ENCODE peak calls at places on chromosome 12, in four cellular contexts. C is WTC11, P is HepG2, K is K562. X is an unnamed sample.

GRCh38 chr12:14803830-14804160 is 325 bp downstream of the C12orf60 start:
- DNase-seq in C (no peak), P (no peak), K (no peak), X (no peak)

GRCh38 chr12:97404549-97404948 is 58.1 kb upstream of the RMST start:
- DNase-seq in C (peak), P (peak), K (peak), X (peak)

GRCh38 chr12:48038085-48038484 is 33.8 kb upstream of the COL2A1 start:
- DNase-seq in C (no peak), P (no peak), K (no peak), X (no peak)

GRCh38 chr12:28872654-28873268 is 276.3 kb upstream of the FAR2 start:
- DNase-seq in C (peak), P (peak), K (peak), X (peak)

GRCh38 chr12:15599266-15600037 is 189.7 kb downstream of the EPS8 start:
- DNase-seq in C (no peak), P (no peak), K (no peak), X (peak)

GRCh38 chr12:118827047-118827446 is 154.3 kb upstream of the SRRM4 start:
- DNase-seq in C (no peak), P (no peak), K (no peak), X (no peak)

GRCh38 chr12:60072911-60073310 is 477.1 kb downstream of the SLC16A7 start:
- DNase-seq in C (no peak), P (no peak), K (no peak), X (no peak)

GRCh38 chr12:74148849-74149248 is 388.8 kb upstream of the ATXN7L3B start:
- DNase-seq in C (no peak), P (no peak), K (no peak), X (no peak)

GRCh38 chr12:110244829-110245228 is 36.2 kb upstream of the ATP2A2 start:
- DNase-seq in C (peak), P (no peak), K (no peak), X (peak)

GRCh38 chr12:122886851-122887816 is 8.8 kb downstream of the VPS37B start:
- DNase-seq in C (no peak), P (no peak), K (peak), X (peak)

GRCh38 chr12:110253176-110253575 is 27.9 kb upstream of the ATP2A2 start:
- DNase-seq in C (no peak), P (no peak), K (no peak), X (no peak)

GRCh38 chr12:31508436-31509150 is 82.3 kb downstream of the DENND5B start:
- DNase-seq in C (no peak), P (no peak), K (no peak), X (no peak)

GRCh38 chr12:130799051-130799450 is 40.0 kb downstream of the STX2 start:
- DNase-seq in C (no peak), P (no peak), K (no peak), X (no peak)

GRCh38 chr12:56591961-56592360 is 38.2 kb downstream of the BAZ2A start:
- DNase-seq in C (no peak), P (no peak), K (no peak), X (no peak)
- TF ChIP-seq NR3C1 in C (no peak), P (no peak), K (no peak), X (no peak)

GRCh38 chr12:124745891-124746570 is 117.6 kb downstream of the SCARB1 start:
- DNase-seq in C (peak), P (peak), K (peak), X (peak)

GRCh38 chr12:124745468-124745890 is 118.2 kb downstream of the SCARB1 start:
- DNase-seq in C (no peak), P (no peak), K (no peak), X (no peak)

GRCh38 chr12:124749725-124750124 is 113.9 kb downstream of the SCARB1 start:
- DNase-seq in C (no peak), P (no peak), K (no peak), X (no peak)

GRCh38 chr12:124746649-124747425 is 116.8 kb downstream of the SCARB1 start:
- DNase-seq in C (no peak), P (no peak), K (no peak), X (no peak)

GRCh38 chr12:124747426-124748161 is 116.1 kb downstream of the SCARB1 start:
- DNase-seq in C (no peak), P (peak), K (no peak), X (peak)
- TF ChIP-seq NR3C1 in C (no peak), P (no peak), K (no peak), X (no peak)

GRCh38 chr12:49973361-49973830 is 649 bp downstream of the AQP6 start:
- DNase-seq in C (no peak), P (no peak), K (no peak), X (no peak)

GRCh38 chr12:49974677-49975369 is 2.1 kb downstream of the AQP6 start:
- DNase-seq in C (no peak), P (no peak), K (no peak), X (no peak)

GRCh38 chr12:49972641-49973360 is at the start of gene AQP6:
- DNase-seq in C (no peak), P (no peak), K (no peak), X (no peak)

GRCh38 chr12:49975370-49975761 is 2.6 kb downstream of the AQP6 start:
- DNase-seq in C (no peak), P (no peak), K (no peak), X (no peak)

DNA sequence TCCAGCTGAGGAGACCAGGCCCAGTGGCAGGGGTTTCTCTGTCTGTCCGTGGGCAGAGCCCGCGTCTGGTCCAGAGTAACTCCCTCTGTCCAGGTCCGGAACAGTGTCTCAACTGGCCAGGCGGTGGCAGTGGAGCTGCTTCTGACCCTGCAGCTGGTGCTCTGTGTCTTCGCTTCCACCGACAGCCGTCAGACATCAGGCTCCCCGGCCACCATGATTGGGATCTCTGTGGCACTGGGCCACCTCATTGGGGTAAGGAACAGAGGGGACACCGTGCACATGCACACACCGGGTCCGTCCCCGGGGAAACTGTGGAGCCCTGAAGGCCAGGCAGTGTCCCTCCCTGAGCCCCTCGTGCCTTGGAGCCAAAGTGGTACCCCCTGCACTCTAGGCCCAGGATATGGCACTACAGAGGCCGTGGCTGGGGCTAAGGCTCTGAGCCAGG is 1.5 kb downstream of the AQP6 start:
- DNase-seq in C (no peak), P (peak), K (peak), X (no peak)
- TF ChIP-seq NR3C1 in C (no peak), P (no peak), K (no peak), X (no peak)

DNA sequence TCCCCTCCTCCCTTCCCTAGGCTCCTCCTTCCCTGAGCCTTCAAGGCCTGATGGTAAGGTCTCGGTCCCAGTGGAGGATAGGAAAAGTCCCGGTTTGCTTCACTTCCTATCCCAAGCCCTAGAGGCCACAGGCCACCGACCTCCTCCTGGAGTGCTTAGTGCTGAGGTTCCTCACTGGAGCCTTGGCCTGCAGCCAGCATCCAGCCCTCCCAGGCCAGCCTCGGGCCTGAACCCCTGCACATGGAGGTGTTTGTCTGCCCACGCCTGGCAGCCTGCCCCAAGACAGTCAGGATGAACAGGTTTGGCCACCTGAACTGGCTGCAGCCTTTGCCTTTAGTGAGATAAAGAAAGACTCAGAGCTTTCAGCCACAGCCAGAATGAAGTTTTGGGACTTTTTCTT is 15.8 kb upstream of the KRT7 start:
- DNase-seq in C (no peak), P (no peak), K (no peak), X (no peak)
- TF ChIP-seq NR3C1 in C (no peak), P (no peak), K (no peak), X (no peak)

DNA sequence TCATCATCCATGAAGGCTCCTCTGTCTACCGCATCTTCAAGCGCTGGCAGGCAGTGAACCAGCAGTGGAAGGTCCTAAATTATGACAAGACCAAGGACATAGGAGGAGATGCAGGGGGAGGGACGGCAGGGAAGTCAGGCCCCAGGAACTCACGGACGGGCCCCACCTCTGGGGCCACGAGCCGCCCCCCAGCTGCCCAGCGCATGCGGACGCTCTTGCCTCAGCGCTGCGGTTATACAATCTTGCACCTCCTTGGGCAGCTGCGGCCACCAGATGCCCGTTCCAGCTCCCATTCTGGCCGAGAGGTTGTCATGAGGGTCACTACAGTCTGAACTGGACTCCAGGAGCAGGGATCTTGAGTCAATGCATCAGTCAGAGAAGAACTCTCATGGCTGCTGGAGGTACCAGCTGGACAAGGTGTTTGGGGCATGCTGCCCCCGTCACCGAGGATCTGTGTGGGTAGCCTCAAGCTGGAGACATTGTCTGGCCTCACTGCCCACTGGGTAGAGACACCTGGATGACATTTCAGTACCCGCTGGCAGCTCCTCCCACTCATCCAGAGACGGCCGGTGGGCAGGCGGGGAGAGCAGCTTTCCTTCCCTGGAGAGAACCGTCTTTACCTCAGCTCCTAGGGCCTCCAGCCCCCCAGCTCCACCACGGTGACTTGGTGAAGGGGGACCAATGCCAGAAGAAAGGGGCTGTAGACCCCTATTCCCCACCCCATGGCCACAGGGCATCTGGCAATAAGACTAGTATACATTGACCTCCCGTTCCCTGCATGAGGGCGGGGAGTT is 3.9 kb downstream of the MARCHF9 start:
- DNase-seq in C (no peak), P (no peak), K (no peak), X (no peak)
- TF ChIP-seq NR3C1 in C (no peak), P (no peak), K (no peak), X (no peak)

GRCh38 chr12:75844985-75845384 is 186.6 kb downstream of the PHLDA1 start:
- DNase-seq in C (no peak), P (no peak), K (no peak), X (no peak)
- TF ChIP-seq NR3C1 in C (no peak), P (no peak), K (no peak), X (no peak)

GRCh38 chr12:52396656-52397055 is 9.5 kb downstream of the KRT82 start:
- DNase-seq in C (no peak), P (no peak), K (no peak), X (no peak)

GRCh38 chr12:52398176-52398575 is 8.0 kb downstream of the KRT82 start:
- DNase-seq in C (no peak), P (no peak), K (peak), X (peak)

GRCh38 chr12:52394836-52395405 is 9.5 kb upstream of the KRT84 start:
- DNase-seq in C (no peak), P (no peak), K (no peak), X (no peak)

GRCh38 chr12:52392465-52393007 is 7.1 kb upstream of the KRT84 start:
- DNase-seq in C (no peak), P (no peak), K (no peak), X (no peak)

DNA sequence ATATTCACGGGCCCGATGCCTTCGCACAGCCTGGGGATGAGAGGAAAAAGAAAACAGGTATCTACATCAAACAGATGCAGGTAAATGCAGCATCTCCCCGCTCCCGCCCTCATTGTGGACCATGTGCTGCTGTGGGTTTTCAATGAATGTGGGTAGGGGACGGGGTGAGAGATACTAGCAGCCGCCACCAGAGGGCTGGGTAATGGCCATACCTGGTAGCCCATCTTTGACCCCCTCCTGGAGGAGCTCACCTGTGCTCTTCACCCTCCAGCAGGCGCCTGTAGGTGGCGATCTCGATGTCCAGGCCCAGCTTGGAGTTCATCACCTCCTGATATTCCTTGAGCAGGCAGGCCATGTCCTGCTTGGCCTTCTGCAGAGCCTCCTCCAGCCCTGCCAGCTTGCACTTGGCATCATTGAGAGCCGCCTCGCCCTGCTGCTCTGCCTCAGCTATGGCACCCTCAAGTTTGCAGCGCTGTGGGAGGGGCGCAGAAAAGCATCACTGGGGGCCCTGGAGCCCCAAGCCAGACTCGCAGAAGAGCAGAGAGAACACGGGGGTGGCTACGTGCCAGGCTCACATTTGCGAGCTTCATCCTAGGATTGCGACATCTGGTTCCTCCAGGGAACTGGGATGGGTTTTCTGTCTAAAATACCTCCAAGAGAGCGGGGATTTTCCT is 10.2 kb downstream of the KRT82 start:
- DNase-seq in C (peak), P (peak), K (peak), X (peak)
- TF ChIP-seq NR3C1 in C (no peak), P (no peak), K (no peak), X (no peak)

GRCh38 chr12:79983492-79983891 is 48.6 kb upstream of the PPP1R12A start:
- DNase-seq in C (no peak), P (no peak), K (no peak), X (no peak)
- TF ChIP-seq NR3C1 in C (no peak), P (no peak), K (no peak), X (no peak)

GRCh38 chr12:19941096-19941495 is 427.2 kb upstream of the PDE3A start:
- DNase-seq in C (no peak), P (no peak), K (no peak), X (no peak)
- TF ChIP-seq NR3C1 in C (no peak), P (no peak), K (no peak), X (no peak)

GRCh38 chr12:53327435-53328042 is 6.1 kb upstream of the AAAS start:
- DNase-seq in C (no peak), P (no peak), K (peak), X (peak)

GRCh38 chr12:53326460-53327185 is 5.2 kb upstream of the AAAS start:
- DNase-seq in C (no peak), P (no peak), K (no peak), X (no peak)

GRCh38 chr12:53324113-53324778 is 2.8 kb upstream of the AAAS start:
- DNase-seq in C (no peak), P (no peak), K (no peak), X (no peak)

GRCh38 chr12:53324779-53325538 is 3.5 kb upstream of the AAAS start:
- DNase-seq in C (peak), P (peak), K (peak), X (peak)

GRCh38 chr12:53325539-53326061 is 4.2 kb upstream of the AAAS start:
- DNase-seq in C (peak), P (peak), K (no peak), X (peak)
- TF ChIP-seq NR3C1 in C (no peak), P (no peak), K (no peak), X (no peak)

X was measured in A549.